ENCODE peak calls at places on chromosomes 2 and 18, in nine cellular contexts. J is A549, B is heart left ventricle, N is H1, A is HCT116, Z is spleen, Q is adrenal gland, E is thyroid gland, S is tibial nerve. G is an unnamed sample.

GRCh38 chr2:162676515-162676914 is 162.1 kb downstream of the KCNH7 start:
- DNase-seq in B (no peak), A (no peak), E (no peak), J (no peak), S (no peak), N (no peak), Z (no peak), Q (no peak), G (no peak)

GRCh38 chr18:13572721-13573120 is 153.6 kb downstream of the FAM210A start:
- DNase-seq in S (no peak), E (no peak), J (no peak), B (no peak), Q (no peak), Z (no peak), A (no peak), N (no peak), G (no peak)

GRCh38 chr18:28183418-28184078 is 6.6 kb upstream of the CDH2 start:
- DNase-seq in A (no peak), S (no peak), Z (no peak), J (peak), B (no peak), Q (peak), N (no peak), E (no peak), G (no peak)

GRCh38 chr18:76232010-76232409 is 263.0 kb downstream of the ZNF516 start:
- DNase-seq in B (no peak), N (no peak), Q (no peak), S (no peak), J (no peak), E (no peak), A (no peak), Z (no peak), G (no peak)

GRCh38 chr2:58633576-58634365 is 392.6 kb upstream of the FANCL start:
- DNase-seq in N (no peak), S (no peak), B (no peak), Q (no peak), E (no peak), J (peak), Z (no peak), A (peak), G (no peak)

GRCh38 chr2:188414869-188415753 is 123.4 kb downstream of the GULP1 start:
- DNase-seq in A (no peak), B (no peak), Q (no peak), Z (no peak), N (no peak), S (no peak), E (no peak), J (peak), G (no peak)

GRCh38 chr2:211436182-211436581 is 879.8 kb downstream of the CPS1 start:
- DNase-seq in Q (no peak), A (no peak), Z (no peak), S (no peak), E (no peak), B (no peak), J (no peak), N (no peak), G (no peak)

GRCh38 chr2:98432145-98432544 is 12.5 kb upstream of the INPP4A start:
- DNase-seq in B (no peak), Q (no peak), J (no peak), Z (no peak), S (no peak), N (no peak), E (no peak), A (no peak), G (no peak)

GRCh38 chr2:187319441-187320108 is 128.5 kb downstream of the CALCRL start:
- DNase-seq in J (no peak), Z (no peak), A (no peak), Q (peak), S (no peak), B (no peak), N (no peak), E (no peak), G (no peak)

GRCh38 chr18:32271649-32272324 is 81.9 kb downstream of the MEP1B start:
- DNase-seq in Q (peak), B (no peak), Z (no peak), A (peak), S (no peak), E (peak), J (peak), N (no peak), G (no peak)

GRCh38 chr18:9069482-9070059 is 32.9 kb upstream of the NDUFV2 start:
- DNase-seq in B (no peak), E (no peak), J (no peak), N (no peak), Z (no peak), Q (no peak), A (no peak), S (no peak), G (no peak)

GRCh38 chr2:154686162-154686561 is 12.3 kb upstream of the KCNJ3 start:
- DNase-seq in E (no peak), Z (no peak), N (no peak), Q (no peak), B (no peak), S (no peak), J (no peak), A (no peak), G (no peak)

GRCh38 chr18:68925268-68925667 is 127.4 kb downstream of the CCDC102B start:
- DNase-seq in Z (no peak), N (no peak), A (no peak), E (no peak), S (no peak), B (no peak), Q (no peak), J (no peak), G (no peak)

GRCh38 chr2:104766683-104767082 is 87.2 kb upstream of the POU3F3 start:
- DNase-seq in J (no peak), A (no peak), E (no peak), N (no peak), Z (no peak), B (no peak), Q (no peak), S (no peak), G (no peak)

GRCh38 chr2:26459991-26460612 is 17.8 kb downstream of the OTOF start:
- DNase-seq in E (no peak), B (no peak), S (no peak), Q (no peak), J (peak), A (no peak), Z (peak), N (no peak), G (no peak)

GRCh38 chr2:176098366-176099158 is 1.0 kb upstream of the HOXD12 start:
- DNase-seq in S (no peak), Q (no peak), Z (no peak), N (no peak), J (no peak), B (no peak), E (no peak), A (no peak), G (no peak)

GRCh38 chr2:10316336-10316735 is 13.6 kb downstream of the HPCAL1 start:
- DNase-seq in N (no peak), Z (no peak), E (no peak), Q (peak), A (no peak), B (no peak), S (no peak), J (no peak), G (no peak)

GRCh38 chr2:211408485-211408884 is 852.1 kb downstream of the CPS1 start:
- DNase-seq in S (no peak), J (peak), E (peak), A (no peak), Z (no peak), B (no peak), N (no peak), Q (no peak), G (no peak)

GRCh38 chr18:12015697-12016062 is 34.4 kb downstream of the IMPA2 start:
- DNase-seq in J (no peak), E (peak), S (no peak), Q (peak), B (peak), N (no peak), Z (peak), A (no peak), G (no peak)

GRCh38 chr2:135820003-135820618 is 16.9 kb downstream of the LCT start:
- DNase-seq in B (no peak), S (no peak), E (no peak), J (no peak), A (no peak), Z (no peak), N (no peak), Q (no peak), G (no peak)

GRCh38 chr2:239106314-239106908 is 258.5 kb downstream of the TWIST2 start:
- DNase-seq in E (no peak), A (peak), N (peak), B (peak), Z (no peak), Q (peak), J (peak), S (no peak), G (no peak)

GRCh38 chr2:201643216-201643651 is at the start of gene TMEM237:
- DNase-seq in B (peak), S (peak), N (no peak), Q (peak), J (peak), Z (peak), A (peak), E (peak), G (peak)

GRCh38 chr2:96225016-96225533 is 16.4 kb upstream of the STARD7 start:
- DNase-seq in Z (no peak), S (no peak), J (no peak), Q (no peak), A (no peak), N (no peak), B (no peak), E (no peak), G (no peak)

GRCh38 chr18:10543277-10543676 is 17.4 kb downstream of the NAPG start:
- DNase-seq in S (no peak), E (no peak), A (no peak), Z (no peak), Q (no peak), B (no peak), N (no peak), J (no peak), G (no peak)

GRCh38 chr2:105977212-105977611 is 216.9 kb downstream of the UXS1 start:
- DNase-seq in J (peak), Q (no peak), Z (no peak), S (no peak), E (no peak), N (no peak), A (peak), B (no peak), G (no peak)

GRCh38 chr2:54559593-54560145 is 103.5 kb downstream of the SPTBN1 start:
- DNase-seq in S (no peak), Q (peak), E (peak), N (no peak), B (peak), J (peak), A (no peak), Z (no peak), G (peak)

GRCh38 chr18:50749421-50749820 is 70.4 kb downstream of the MRO start:
- DNase-seq in B (no peak), S (no peak), A (no peak), J (no peak), N (no peak), Q (no peak), Z (no peak), E (no peak), G (no peak)

GRCh38 chr18:23503038-23503966 is at the start of gene RMC1:
- DNase-seq in Q (peak), Z (peak), A (peak), E (peak), S (peak), N (peak), J (peak), B (peak), G (peak)
- TF ChIP-seq CTCF in Q (no peak), Z (peak), A (no peak), E (peak), S (no peak), N (peak), J (no peak), B (no peak), G (no peak)

GRCh38 chr18:55587341-55588000 is 521 bp downstream of the TCF4 start:
- DNase-seq in N (no peak), A (no peak), B (peak), J (no peak), Z (no peak), S (no peak), Q (peak), E (peak), G (no peak)

GRCh38 chr18:55588001-55588875 is at the start of gene TCF4:
- DNase-seq in E (peak), Q (peak), A (no peak), Z (peak), S (peak), N (no peak), B (peak), J (peak), G (peak)

GRCh38 chr18:55592106-55592505 is 4.1 kb upstream of the TCF4 start:
- DNase-seq in Z (no peak), Q (no peak), N (no peak), E (no peak), A (no peak), J (no peak), B (no peak), S (no peak), G (no peak)

GRCh38 chr18:55588876-55589595 is 1.0 kb upstream of the TCF4 start:
- DNase-seq in Q (no peak), S (no peak), J (peak), E (no peak), Z (no peak), N (no peak), B (no peak), A (no peak), G (no peak)

DNA sequence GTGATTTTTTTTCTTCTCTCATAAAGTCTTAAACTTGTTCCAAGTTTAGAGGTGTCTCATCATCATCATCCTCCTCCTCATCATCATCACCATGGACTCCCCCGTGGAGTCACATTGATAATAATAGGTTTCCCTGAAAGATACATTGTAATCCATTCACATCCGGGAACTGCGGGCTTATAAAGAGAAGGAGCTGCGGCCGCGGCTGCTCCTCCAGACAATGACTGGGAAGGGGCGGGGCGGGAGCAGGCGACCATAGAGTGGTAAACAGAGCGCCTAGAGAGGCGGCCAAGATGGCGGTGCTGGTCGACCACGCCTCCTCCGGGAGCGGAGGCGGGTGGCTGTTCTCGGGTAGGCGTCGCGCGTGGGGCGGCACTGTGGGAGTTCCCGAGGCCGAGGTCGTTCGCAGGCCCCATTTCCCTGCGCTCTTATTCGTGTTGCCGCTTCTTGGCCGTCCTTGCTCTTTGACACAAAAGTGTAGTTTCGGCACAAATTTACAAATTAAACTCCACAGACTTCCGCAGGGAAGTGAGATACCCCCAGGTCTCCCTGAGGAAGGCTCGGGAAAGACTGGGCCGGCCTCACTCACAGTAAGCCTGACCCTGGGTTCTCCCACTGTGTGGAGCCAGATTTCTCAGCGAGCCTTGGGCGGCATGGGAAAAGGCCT is 1.8 kb upstream of the TCF4 start:
- DNase-seq in Z (peak), S (peak), B (peak), A (no peak), J (peak), N (peak), Q (peak), E (peak), G (peak)
- TF ChIP-seq POLR2A in Z (peak), S (peak), B (peak), A (no peak), J (peak), N (peak), Q (peak), E (no peak), G (peak)

GRCh38 chr2:28640908-28641300 is 110.7 kb upstream of the PPP1CB start:
- DNase-seq in B (no peak), E (peak), Z (no peak), A (no peak), N (no peak), S (no peak), Q (no peak), J (no peak), G (no peak)
- TF ChIP-seq CTCF in B (no peak), E (no peak), Z (no peak), A (no peak), N (no peak), S (no peak), Q (no peak), J (no peak), G (no peak)

GRCh38 chr2:9192712-9193111 is 13.9 kb upstream of the ASAP2 start:
- DNase-seq in Z (no peak), J (no peak), E (no peak), S (no peak), B (no peak), N (no peak), Q (no peak), A (no peak), G (no peak)

GRCh38 chr2:9194352-9194751 is 12.3 kb upstream of the ASAP2 start:
- DNase-seq in J (no peak), Z (no peak), S (no peak), A (no peak), N (no peak), Q (no peak), E (no peak), B (no peak), G (no peak)

GRCh38 chr2:9188823-9189222 is 17.8 kb upstream of the ASAP2 start:
- DNase-seq in S (no peak), B (no peak), E (no peak), Z (no peak), Q (no peak), A (no peak), J (no peak), N (no peak), G (peak)

GRCh38 chr2:9189901-9190300 is 16.7 kb upstream of the ASAP2 start:
- DNase-seq in J (no peak), Z (no peak), N (no peak), B (no peak), E (no peak), A (no peak), S (no peak), Q (no peak), G (no peak)

GRCh38 chr2:9191044-9191481 is 15.5 kb upstream of the ASAP2 start:
- DNase-seq in Z (peak), B (peak), Q (peak), J (peak), A (no peak), S (peak), E (peak), N (no peak), G (peak)
- TF ChIP-seq POLR2A in Z (no peak), B (no peak), Q (peak), J (no peak), A (no peak), S (no peak), E (no peak), N (no peak), G (no peak)

GRCh38 chr2:203650860-203651613 is 55.4 kb upstream of the CD28 start:
- DNase-seq in B (no peak), A (peak), S (no peak), J (peak), E (peak), Z (no peak), N (no peak), Q (peak), G (no peak)
- TF ChIP-seq CTCF in B (no peak), A (peak), S (peak), J (peak), E (peak), Z (peak), N (peak), Q (peak), G (no peak)

G was measured in lower leg skin.